ENCODE peak calls at places on chromosomes 6 and 20, in six cellular contexts. One of them, this sample, is unnamed.

GRCh38 chr20:57620274-57620990 is at the start of gene ZBP1:
- DNase-seq in GM06990: peak; percentile 81
- DNase-seq in foreskin fibroblast: no peak
- DNase-seq in heart right ventricle: no peak
- DNase-seq in bronchial epithelial cell: no peak
- DNase-seq in HL-60: no peak
- DNase-seq in this sample: no peak

GRCh38 chr20:54680439-54680838 is 205.0 kb downstream of the DOK5 start:
- DNase-seq in GM06990: no peak
- DNase-seq in foreskin fibroblast: no peak
- DNase-seq in heart right ventricle: no peak
- DNase-seq in bronchial epithelial cell: no peak
- DNase-seq in HL-60: no peak
- DNase-seq in this sample: no peak

GRCh38 chr20:25100914-25101313 is 19.0 kb upstream of the VSX1 start:
- DNase-seq in GM06990: no peak
- DNase-seq in foreskin fibroblast: no peak
- DNase-seq in heart right ventricle: no peak
- DNase-seq in bronchial epithelial cell: no peak
- DNase-seq in HL-60: no peak
- DNase-seq in this sample: peak; percentile 26

GRCh38 chr6:143744593-143745151 is 66.9 kb downstream of the PHACTR2 start:
- DNase-seq in GM06990: no peak
- DNase-seq in foreskin fibroblast: no peak
- DNase-seq in heart right ventricle: no peak
- DNase-seq in bronchial epithelial cell: peak; percentile 64
- DNase-seq in HL-60: no peak
- DNase-seq in this sample: peak; percentile 25

GRCh38 chr20:22583773-22584629 is at the start of gene FOXA2:
- DNase-seq in GM06990: no peak
- DNase-seq in foreskin fibroblast: no peak
- DNase-seq in heart right ventricle: no peak
- DNase-seq in bronchial epithelial cell: peak; percentile 46
- DNase-seq in HL-60: no peak
- DNase-seq in this sample: no peak

GRCh38 chr6:6654599-6655575 is 66.4 kb downstream of the LY86 start:
- DNase-seq in GM06990: no peak
- DNase-seq in foreskin fibroblast: no peak
- DNase-seq in heart right ventricle: no peak
- DNase-seq in bronchial epithelial cell: no peak
- DNase-seq in HL-60: no peak
- DNase-seq in this sample: no peak

GRCh38 chr6:132511159-132511835 is 1.6 kb downstream of the STX7 start:
- DNase-seq in GM06990: no peak
- DNase-seq in foreskin fibroblast: no peak
- DNase-seq in heart right ventricle: no peak
- DNase-seq in bronchial epithelial cell: peak; percentile 8
- DNase-seq in HL-60: peak; percentile 13
- DNase-seq in this sample: no peak

GRCh38 chr20:14775778-14776177 is 438.4 kb upstream of the FLRT3 start:
- DNase-seq in GM06990: no peak
- DNase-seq in foreskin fibroblast: peak; percentile 86
- DNase-seq in heart right ventricle: no peak
- DNase-seq in bronchial epithelial cell: peak; percentile 99
- DNase-seq in HL-60: no peak
- DNase-seq in this sample: peak; percentile 99

GRCh38 chr20:3716195-3716834 is 3.9 kb upstream of the SIGLEC1 start:
- DNase-seq in GM06990: peak; percentile 31
- DNase-seq in foreskin fibroblast: peak; percentile 18
- DNase-seq in heart right ventricle: peak; percentile 48
- DNase-seq in bronchial epithelial cell: peak; percentile 26
- DNase-seq in HL-60: peak; percentile 41
- DNase-seq in this sample: no peak

GRCh38 chr6:43910638-43911353 is 140.8 kb downstream of the VEGFA start:
- DNase-seq in GM06990: no peak
- DNase-seq in foreskin fibroblast: peak; percentile 30
- DNase-seq in heart right ventricle: no peak
- DNase-seq in bronchial epithelial cell: peak; percentile 88
- DNase-seq in HL-60: no peak
- DNase-seq in this sample: peak; percentile 74

GRCh38 chr20:5714261-5715041 is 35.8 kb upstream of the SHLD1 start:
- DNase-seq in GM06990: peak; percentile 29
- DNase-seq in foreskin fibroblast: no peak
- DNase-seq in heart right ventricle: no peak
- DNase-seq in bronchial epithelial cell: peak; percentile 28
- DNase-seq in HL-60: peak; percentile 12
- DNase-seq in this sample: no peak

GRCh38 chr20:20505554-20505953 is 137.7 kb downstream of the INSM1 start:
- DNase-seq in GM06990: no peak
- DNase-seq in foreskin fibroblast: no peak
- DNase-seq in heart right ventricle: no peak
- DNase-seq in bronchial epithelial cell: no peak
- DNase-seq in HL-60: peak; percentile 18
- DNase-seq in this sample: no peak

GRCh38 chr20:63570281-63571086 is 3.6 kb downstream of the HELZ2 start:
- DNase-seq in GM06990: no peak
- DNase-seq in foreskin fibroblast: no peak
- DNase-seq in heart right ventricle: no peak
- DNase-seq in bronchial epithelial cell: no peak
- DNase-seq in HL-60: no peak
- DNase-seq in this sample: no peak

GRCh38 chr6:35972471-35972985 is 51.6 kb upstream of the SRPK1 start:
- DNase-seq in GM06990: no peak
- DNase-seq in foreskin fibroblast: no peak
- DNase-seq in heart right ventricle: no peak
- DNase-seq in bronchial epithelial cell: no peak
- DNase-seq in HL-60: no peak
- DNase-seq in this sample: no peak

GRCh38 chr6:32255212-32256153 is 31.6 kb upstream of the NOTCH4 start:
- DNase-seq in GM06990: peak; percentile 52
- DNase-seq in foreskin fibroblast: peak; percentile 90
- DNase-seq in heart right ventricle: peak; percentile 71
- DNase-seq in bronchial epithelial cell: peak; percentile 86
- DNase-seq in HL-60: peak; percentile 45
- DNase-seq in this sample: no peak

GRCh38 chr6:139743629-139744028 is 369.2 kb upstream of the CITED2 start:
- DNase-seq in GM06990: no peak
- DNase-seq in foreskin fibroblast: peak; percentile 89
- DNase-seq in heart right ventricle: no peak
- DNase-seq in bronchial epithelial cell: peak; percentile 96
- DNase-seq in HL-60: no peak
- DNase-seq in this sample: no peak

GRCh38 chr6:106745824-106746610 is 116.6 kb downstream of the QRSL1 start:
- DNase-seq in GM06990: no peak
- DNase-seq in foreskin fibroblast: no peak
- DNase-seq in heart right ventricle: no peak
- DNase-seq in bronchial epithelial cell: peak; percentile 95
- DNase-seq in HL-60: no peak
- DNase-seq in this sample: no peak

GRCh38 chr6:18323935-18324707 is 59.8 kb upstream of the DEK start:
- DNase-seq in GM06990: no peak
- DNase-seq in foreskin fibroblast: peak; percentile 18
- DNase-seq in heart right ventricle: no peak
- DNase-seq in bronchial epithelial cell: peak; percentile 60
- DNase-seq in HL-60: peak; percentile 25
- DNase-seq in this sample: no peak

GRCh38 chr6:132445201-132445951 is 44.1 kb upstream of the MOXD1 start:
- DNase-seq in GM06990: no peak
- DNase-seq in foreskin fibroblast: peak; percentile 95
- DNase-seq in heart right ventricle: no peak
- DNase-seq in bronchial epithelial cell: peak; percentile 84
- DNase-seq in HL-60: no peak
- DNase-seq in this sample: no peak

GRCh38 chr20:6835609-6836008 is 68.1 kb downstream of the BMP2 start:
- DNase-seq in GM06990: no peak
- DNase-seq in foreskin fibroblast: no peak
- DNase-seq in heart right ventricle: no peak
- DNase-seq in bronchial epithelial cell: no peak
- DNase-seq in HL-60: no peak
- DNase-seq in this sample: no peak
- TF ChIP-seq CTCF in GM06990: no peak
- TF ChIP-seq CTCF in foreskin fibroblast: no peak
- TF ChIP-seq CTCF in heart right ventricle: no peak
- TF ChIP-seq CTCF in bronchial epithelial cell: no peak
- TF ChIP-seq CTCF in HL-60: no peak
- TF ChIP-seq CTCF in this sample: no peak

GRCh38 chr6:125793280-125793679 is 2.5 kb downstream of the NCOA7 start:
- DNase-seq in GM06990: no peak
- DNase-seq in foreskin fibroblast: no peak
- DNase-seq in heart right ventricle: no peak
- DNase-seq in bronchial epithelial cell: no peak
- DNase-seq in HL-60: no peak
- DNase-seq in this sample: peak; percentile 55
- H3K4me3 ChIP-seq in GM06990: no peak overlapping the region
- H3K4me3 ChIP-seq in foreskin fibroblast: no peak overlapping the region
- H3K4me3 ChIP-seq in heart right ventricle: peak overlapping the region; percentile 6
- H3K4me3 ChIP-seq in bronchial epithelial cell: no peak overlapping the region
- H3K4me3 ChIP-seq in HL-60: no peak overlapping the region
- H3K4me3 ChIP-seq in this sample: peak overlapping the region; percentile 6

GRCh38 chr6:12335717-12336116 is 45.6 kb downstream of the EDN1 start:
- DNase-seq in GM06990: no peak
- DNase-seq in foreskin fibroblast: no peak
- DNase-seq in heart right ventricle: no peak
- DNase-seq in bronchial epithelial cell: no peak
- DNase-seq in HL-60: no peak
- DNase-seq in this sample: no peak
- TF ChIP-seq CTCF in GM06990: peak; percentile 12
- TF ChIP-seq CTCF in foreskin fibroblast: no peak
- TF ChIP-seq CTCF in heart right ventricle: no peak
- TF ChIP-seq CTCF in bronchial epithelial cell: no peak
- TF ChIP-seq CTCF in HL-60: no peak
- TF ChIP-seq CTCF in this sample: no peak

DNA sequence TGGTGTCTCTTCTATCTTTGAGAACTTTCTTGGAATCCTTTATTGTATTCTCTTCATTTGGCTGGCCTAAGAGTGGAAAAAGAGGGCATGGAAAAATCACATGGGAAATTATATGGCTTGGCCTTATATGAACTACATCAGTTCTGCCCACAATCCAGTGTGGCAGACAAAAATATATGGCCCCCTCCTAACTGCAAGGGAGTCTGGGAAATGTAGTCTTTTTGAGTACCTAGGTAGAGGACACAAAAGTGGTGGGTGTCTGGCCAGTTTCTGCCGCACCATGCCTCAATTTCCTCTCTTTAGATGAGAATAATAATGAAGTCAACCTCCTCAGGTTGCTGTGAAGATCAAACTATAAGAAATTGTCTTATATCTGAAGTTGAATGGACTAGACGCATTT is 109.3 kb downstream of the SCP2D1 start:
- DNase-seq in GM06990: no peak
- DNase-seq in foreskin fibroblast: no peak
- DNase-seq in heart right ventricle: no peak
- DNase-seq in bronchial epithelial cell: no peak
- DNase-seq in HL-60: no peak
- DNase-seq in this sample: no peak
- H3K4me3 ChIP-seq in GM06990: no peak overlapping the region
- H3K4me3 ChIP-seq in foreskin fibroblast: no peak overlapping the region
- H3K4me3 ChIP-seq in heart right ventricle: no peak overlapping the region
- H3K4me3 ChIP-seq in bronchial epithelial cell: no peak overlapping the region
- H3K4me3 ChIP-seq in HL-60: no peak overlapping the region
- H3K4me3 ChIP-seq in this sample: no peak overlapping the region

GRCh38 chr20:46647469-46647868 is 3.8 kb downstream of the SLC13A3 start:
- DNase-seq in GM06990: no peak
- DNase-seq in foreskin fibroblast: no peak
- DNase-seq in heart right ventricle: no peak
- DNase-seq in bronchial epithelial cell: no peak
- DNase-seq in HL-60: no peak
- DNase-seq in this sample: no peak

GRCh38 chr20:46649650-46649949 is 1.7 kb downstream of the SLC13A3 start:
- DNase-seq in GM06990: no peak
- DNase-seq in foreskin fibroblast: no peak
- DNase-seq in heart right ventricle: no peak
- DNase-seq in bronchial epithelial cell: no peak
- DNase-seq in HL-60: no peak
- DNase-seq in this sample: no peak

GRCh38 chr20:46649965-46650542 is 1.2 kb downstream of the SLC13A3 start:
- DNase-seq in GM06990: no peak
- DNase-seq in foreskin fibroblast: no peak
- DNase-seq in heart right ventricle: no peak
- DNase-seq in bronchial epithelial cell: no peak
- DNase-seq in HL-60: no peak
- DNase-seq in this sample: no peak

GRCh38 chr20:46650575-46651090 is 626 bp downstream of the SLC13A3 start:
- DNase-seq in GM06990: no peak
- DNase-seq in foreskin fibroblast: no peak
- DNase-seq in heart right ventricle: no peak
- DNase-seq in bronchial epithelial cell: no peak
- DNase-seq in HL-60: no peak
- DNase-seq in this sample: no peak

GRCh38 chr20:46648903-46649649 is 2.2 kb downstream of the SLC13A3 start:
- DNase-seq in GM06990: no peak
- DNase-seq in foreskin fibroblast: no peak
- DNase-seq in heart right ventricle: no peak
- DNase-seq in bronchial epithelial cell: no peak
- DNase-seq in HL-60: no peak
- DNase-seq in this sample: no peak
- TF ChIP-seq CTCF in GM06990: no peak
- TF ChIP-seq CTCF in foreskin fibroblast: no peak
- TF ChIP-seq CTCF in heart right ventricle: no peak
- TF ChIP-seq CTCF in bronchial epithelial cell: no peak
- TF ChIP-seq CTCF in HL-60: no peak
- TF ChIP-seq CTCF in this sample: no peak